ENCODE peak calls at places on chromosomes 5 and 9, in eight cellular contexts. B, M, D, W, O, C, E and I are unnamed samples.

GRCh38 chr5:124628251-124628650 is 118.2 kb downstream of the ZNF608 start:
- DNase-seq in B (no peak), M (no peak), D (no peak), W (no peak), O (no peak), C (no peak), E (no peak), I (no peak)

GRCh38 chr5:58842851-58843250 is 260.0 kb downstream of the RAB3C start:
- DNase-seq in B (no peak), M (no peak), D (no peak), W (no peak), O (no peak), C (no peak), E (no peak), I (no peak)

GRCh38 chr5:33539192-33539591 is 98.4 kb downstream of the TARS1 start:
- DNase-seq in B (no peak), M (no peak), D (no peak), W (no peak), O (no peak), C (no peak), E (no peak), I (no peak)

GRCh38 chr5:140346348-140347221 is at the start of gene HBEGF:
- DNase-seq in B (peak; percentile 88), M (peak; percentile 74), D (peak; percentile 90), W (peak; percentile 82), O (peak; percentile 90), C (peak; percentile 87), E (peak; percentile 82), I (peak; percentile 92)

GRCh38 chr9:121274851-121275250 is 6.9 kb downstream of the GSN start:
- DNase-seq in B (no peak), M (no peak), D (no peak), W (no peak), O (no peak), C (no peak), E (no peak), I (no peak)

GRCh38 chr9:7363777-7364477 is 435.7 kb downstream of the DMAC1 start:
- DNase-seq in B (no peak), M (no peak), D (no peak), W (no peak), O (no peak), C (no peak), E (no peak), I (no peak)

GRCh38 chr9:126275386-126276001 is 51.1 kb upstream of the MVB12B start:
- DNase-seq in B (no peak), M (no peak), D (no peak), W (no peak), O (no peak), C (no peak), E (no peak), I (no peak)

GRCh38 chr9:127904888-127905728 is 5.7 kb upstream of the ST6GALNAC6 start:
- DNase-seq in B (no peak), M (no peak), D (peak; percentile 80), W (no peak), O (no peak), C (peak; percentile 30), E (no peak), I (peak; percentile 83)

GRCh38 chr9:33881635-33882034 is 64.7 kb downstream of the UBE2R2 start:
- DNase-seq in B (no peak), M (no peak), D (no peak), W (no peak), O (no peak), C (no peak), E (no peak), I (no peak)

DNA sequence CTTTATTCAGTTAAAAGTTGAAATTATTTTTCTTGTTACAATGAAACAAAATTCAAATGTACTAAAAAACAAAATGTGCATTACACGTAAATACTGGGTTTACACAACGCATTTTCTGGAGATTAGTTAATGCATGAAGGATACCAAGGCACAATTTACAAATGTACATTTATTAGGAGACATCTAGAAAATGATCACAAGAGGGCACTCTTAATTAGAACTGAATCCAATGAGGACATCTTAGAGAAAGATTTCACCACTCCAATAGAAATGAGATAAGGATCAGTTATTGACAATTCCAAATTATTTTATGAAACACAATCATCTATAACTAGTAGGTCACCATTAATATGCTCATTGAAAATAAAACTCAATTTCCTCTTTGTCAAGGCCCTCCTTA is 36.6 kb upstream of the CDH12 start:
- DNase-seq in B (no peak), M (no peak), D (no peak), W (no peak), O (no peak), C (no peak), E (no peak), I (no peak)
- TF ChIP-seq CTCF in B (no peak), M (no peak), D (no peak), W (no peak), O (peak; percentile 33), C (no peak), E (no peak), I (no peak)

DNA sequence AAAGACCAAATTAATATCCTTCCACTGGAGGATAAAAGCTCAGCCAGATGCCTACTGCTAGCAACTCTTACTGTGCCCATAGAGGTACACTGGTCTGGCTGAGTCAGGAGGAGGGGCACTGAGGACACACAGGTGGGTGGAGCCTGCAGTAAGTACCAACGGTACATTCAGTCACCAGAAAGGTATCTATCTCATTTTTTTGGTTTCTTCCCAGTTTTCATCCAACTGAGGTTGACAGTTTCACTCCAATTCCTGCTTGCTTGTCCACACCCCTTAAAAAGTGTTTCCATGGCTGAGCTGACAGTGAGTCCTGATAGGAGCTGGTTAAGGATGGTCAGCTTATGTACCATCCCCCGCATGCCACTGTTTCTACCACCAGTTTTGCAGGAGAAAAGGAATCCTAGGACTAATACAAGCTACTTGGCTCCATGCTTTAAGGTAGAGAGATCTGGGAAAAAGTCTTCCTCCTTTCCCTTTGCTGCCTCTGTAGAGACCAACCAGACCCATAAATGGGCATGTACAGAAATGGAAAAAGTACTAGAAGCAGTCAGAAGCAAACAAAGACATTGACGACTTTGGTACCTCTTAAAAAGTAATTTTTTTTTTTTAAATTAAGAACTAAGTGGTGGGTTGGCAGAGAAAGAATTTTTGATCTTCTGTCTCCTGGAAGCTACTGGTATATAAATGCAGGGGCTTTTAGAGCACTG is 3.2 kb downstream of the ELL2 start:
- DNase-seq in B (no peak), M (no peak), D (peak; percentile 27), W (no peak), O (no peak), C (peak; percentile 34), E (no peak), I (no peak)
- TF ChIP-seq POLR2A in B (no peak), M (no peak), D (no peak), W (no peak), O (no peak), C (no peak), E (no peak), I (no peak)

GRCh38 chr9:132224645-132225044 is 62.8 kb downstream of the NTNG2 start:
- DNase-seq in B (no peak), M (no peak), D (no peak), W (no peak), O (no peak), C (no peak), E (no peak), I (no peak)
- H3K4me1 ChIP-seq in B (no peaks in the 10 kb centered on the region), M (no peaks in the 10 kb centered on the region), D (no peaks in the 10 kb centered on the region), W (no peaks in the 10 kb centered on the region), O (no peaks in the 10 kb centered on the region), C (no peaks in the 10 kb centered on the region), E (no peaks in the 10 kb centered on the region), I (peaks cover 21% of the 10 kb centered on the region)

GRCh38 chr5:133041910-133042309 is 9.9 kb upstream of the HSPA4 start:
- DNase-seq in B (no peak), M (no peak), D (no peak), W (no peak), O (no peak), C (no peak), E (no peak), I (no peak)
- TF ChIP-seq CTCF in B (no peak), M (no peak), D (no peak), W (no peak), O (no peak), C (no peak), E (no peak), I (no peak)

DNA sequence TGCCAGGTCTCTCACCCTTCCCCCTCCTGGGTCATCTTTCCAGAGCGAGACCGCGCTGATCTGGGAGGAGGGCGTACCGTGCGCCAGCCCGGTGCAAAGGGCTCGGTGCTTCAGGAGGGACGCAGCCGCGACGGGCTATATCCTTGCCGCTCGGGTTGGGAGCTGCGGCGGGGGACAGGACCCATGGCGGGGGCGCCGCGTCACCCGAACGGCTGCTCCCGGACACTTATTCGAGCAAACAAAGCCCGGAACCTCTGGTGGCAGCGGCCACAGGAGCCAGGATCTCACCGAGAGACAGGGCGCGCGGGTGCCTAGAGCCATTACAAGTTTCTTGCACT is 1.4 kb downstream of the SEMA6A start:
- DNase-seq in B (peak; percentile 55), M (no peak), D (peak; percentile 50), W (peak; percentile 54), O (peak; percentile 22), C (no peak), E (no peak), I (peak; percentile 78)
- TF ChIP-seq POLR2A in B (peak; percentile 14), M (no peak), D (no peak), W (no peak), O (no peak), C (no peak), E (no peak), I (no peak)

GRCh38 chr5:31992377-31992776 is 181.7 kb downstream of the GOLPH3 start:
- DNase-seq in B (no peak), M (no peak), D (no peak), W (no peak), O (no peak), C (no peak), E (no peak), I (no peak)

GRCh38 chr5:31990296-31990695 is 183.8 kb downstream of the GOLPH3 start:
- DNase-seq in B (no peak), M (no peak), D (no peak), W (no peak), O (no peak), C (no peak), E (no peak), I (no peak)

GRCh38 chr5:31993182-31993961 is 180.7 kb downstream of the GOLPH3 start:
- DNase-seq in B (no peak), M (no peak), D (no peak), W (no peak), O (no peak), C (no peak), E (no peak), I (peak; percentile 43)

GRCh38 chr5:31987985-31988710 is 186.0 kb downstream of the GOLPH3 start:
- DNase-seq in B (no peak), M (peak; percentile 77), D (no peak), W (no peak), O (no peak), C (no peak), E (no peak), I (peak; percentile 15)

DNA sequence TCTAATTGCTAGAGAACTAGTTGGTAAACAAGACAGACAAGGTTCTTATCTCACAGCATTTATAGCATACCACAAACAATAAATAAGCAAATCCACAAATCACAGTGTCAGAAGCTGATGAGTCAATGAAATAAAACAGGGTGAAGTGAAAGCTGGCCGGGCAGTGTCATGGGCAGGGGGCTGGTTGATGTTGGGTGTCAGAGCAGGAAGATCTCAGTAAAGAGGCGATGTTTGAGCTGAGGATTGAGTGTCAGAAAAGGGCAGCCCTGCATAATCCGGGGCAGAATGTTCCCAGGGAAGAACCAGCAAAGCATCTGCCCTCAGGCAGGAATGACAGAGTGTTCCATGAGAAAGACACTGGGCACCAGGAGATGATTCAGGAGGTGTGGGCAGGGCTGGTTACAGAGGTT is 183.4 kb downstream of the GOLPH3 start:
- DNase-seq in B (no peak), M (no peak), D (no peak), W (no peak), O (no peak), C (no peak), E (no peak), I (peak; percentile 15)
- H3K4me1 ChIP-seq in B (peaks cover 17% of the 10 kb centered on the region), M (peaks cover 17% of the 10 kb centered on the region), D (no peaks in the 10 kb centered on the region), W (no peaks in the 10 kb centered on the region), O (no peaks in the 10 kb centered on the region), C (no peaks in the 10 kb centered on the region), E (no peaks in the 10 kb centered on the region), I (no peaks in the 10 kb centered on the region)